ENCODE peak calls at places on chromosomes 12 and 14, in ten cellular contexts. One of them, this sample, is unnamed.

GRCh38 chr14:100104523-100105300 is 39.5 kb downstream of the EVL start:
- DNase-seq in fibroblast of lung: peak; percentile 45
- DNase-seq in esophagus squamous epithelium: no peak
- DNase-seq in Peyer's patch: peak; percentile 44
- DNase-seq in heart right ventricle: no peak
- DNase-seq in PC-9: no peak
- DNase-seq in psoas muscle: no peak
- DNase-seq in left ventricle myocardium inferior: no peak
- DNase-seq in GM12878: no peak
- DNase-seq in uterus: no peak
- DNase-seq in this sample: no peak

GRCh38 chr12:17456486-17456885 is 633.5 kb downstream of the RERGL start:
- DNase-seq in fibroblast of lung: no peak
- DNase-seq in PC-9: no peak
- DNase-seq in esophagus squamous epithelium: no peak
- DNase-seq in heart right ventricle: no peak
- DNase-seq in uterus: no peak
- DNase-seq in Peyer's patch: no peak
- DNase-seq in GM12878: no peak
- DNase-seq in psoas muscle: no peak
- DNase-seq in left ventricle myocardium inferior: no peak
- DNase-seq in this sample: no peak

GRCh38 chr14:20278414-20278813 is 27.3 kb downstream of the TTC5 start:
- DNase-seq in heart right ventricle: no peak
- DNase-seq in uterus: no peak
- DNase-seq in GM12878: no peak
- DNase-seq in PC-9: no peak
- DNase-seq in esophagus squamous epithelium: no peak
- DNase-seq in fibroblast of lung: peak; percentile 5
- DNase-seq in psoas muscle: no peak
- DNase-seq in Peyer's patch: peak; percentile 49
- DNase-seq in left ventricle myocardium inferior: no peak
- DNase-seq in this sample: peak; percentile 17

GRCh38 chr14:67941456-67942018 is 122.0 kb downstream of the RAD51B start:
- DNase-seq in Peyer's patch: no peak
- DNase-seq in GM12878: no peak
- DNase-seq in left ventricle myocardium inferior: no peak
- DNase-seq in PC-9: no peak
- DNase-seq in heart right ventricle: peak; percentile 8
- DNase-seq in psoas muscle: no peak
- DNase-seq in uterus: no peak
- DNase-seq in fibroblast of lung: peak; percentile 49
- DNase-seq in esophagus squamous epithelium: no peak
- DNase-seq in this sample: no peak

GRCh38 chr12:29725587-29726320 is 58.0 kb downstream of the TMTC1 start:
- DNase-seq in GM12878: peak; percentile 54
- DNase-seq in heart right ventricle: peak; percentile 81
- DNase-seq in esophagus squamous epithelium: no peak
- DNase-seq in psoas muscle: peak; percentile 43
- DNase-seq in Peyer's patch: no peak
- DNase-seq in left ventricle myocardium inferior: peak; percentile 75
- DNase-seq in fibroblast of lung: peak; percentile 81
- DNase-seq in uterus: peak; percentile 54
- DNase-seq in PC-9: no peak
- DNase-seq in this sample: peak; percentile 17

GRCh38 chr12:124231980-124232653 is 62.8 kb upstream of the RFLNA start:
- DNase-seq in esophagus squamous epithelium: no peak
- DNase-seq in left ventricle myocardium inferior: no peak
- DNase-seq in heart right ventricle: no peak
- DNase-seq in GM12878: no peak
- DNase-seq in fibroblast of lung: no peak
- DNase-seq in uterus: no peak
- DNase-seq in PC-9: no peak
- DNase-seq in Peyer's patch: peak; percentile 65
- DNase-seq in psoas muscle: peak; percentile 23
- DNase-seq in this sample: no peak

GRCh38 chr14:58815046-58815701 is 177.4 kb downstream of the DACT1 start:
- DNase-seq in esophagus squamous epithelium: no peak
- DNase-seq in uterus: no peak
- DNase-seq in psoas muscle: no peak
- DNase-seq in Peyer's patch: no peak
- DNase-seq in GM12878: no peak
- DNase-seq in heart right ventricle: no peak
- DNase-seq in left ventricle myocardium inferior: no peak
- DNase-seq in PC-9: no peak
- DNase-seq in fibroblast of lung: no peak
- DNase-seq in this sample: no peak

GRCh38 chr14:68412505-68413496 is 380.1 kb downstream of the ZFP36L1 start:
- DNase-seq in GM12878: no peak
- DNase-seq in heart right ventricle: no peak
- DNase-seq in fibroblast of lung: no peak
- DNase-seq in esophagus squamous epithelium: no peak
- DNase-seq in psoas muscle: no peak
- DNase-seq in Peyer's patch: no peak
- DNase-seq in uterus: no peak
- DNase-seq in PC-9: no peak
- DNase-seq in left ventricle myocardium inferior: no peak
- DNase-seq in this sample: no peak

GRCh38 chr14:25178255-25178654 is 128.3 kb upstream of the STXBP6 start:
- DNase-seq in heart right ventricle: no peak
- DNase-seq in PC-9: no peak
- DNase-seq in fibroblast of lung: no peak
- DNase-seq in left ventricle myocardium inferior: no peak
- DNase-seq in psoas muscle: no peak
- DNase-seq in esophagus squamous epithelium: no peak
- DNase-seq in uterus: no peak
- DNase-seq in Peyer's patch: no peak
- DNase-seq in GM12878: no peak
- DNase-seq in this sample: no peak

GRCh38 chr14:106694638-106695393 is 1168.4 kb downstream of the TMEM121 start:
- DNase-seq in left ventricle myocardium inferior: peak; percentile 16
- DNase-seq in GM12878: no peak
- DNase-seq in psoas muscle: no peak
- DNase-seq in uterus: no peak
- DNase-seq in Peyer's patch: peak; percentile 83
- DNase-seq in fibroblast of lung: no peak
- DNase-seq in esophagus squamous epithelium: no peak
- DNase-seq in PC-9: no peak
- DNase-seq in heart right ventricle: peak; percentile 8
- DNase-seq in this sample: no peak

GRCh38 chr14:93643676-93644075 is 144.6 kb downstream of the PRIMA1 start:
- DNase-seq in GM12878: no peak
- DNase-seq in PC-9: no peak
- DNase-seq in esophagus squamous epithelium: no peak
- DNase-seq in fibroblast of lung: no peak
- DNase-seq in heart right ventricle: no peak
- DNase-seq in uterus: no peak
- DNase-seq in Peyer's patch: no peak
- DNase-seq in left ventricle myocardium inferior: no peak
- DNase-seq in psoas muscle: no peak
- DNase-seq in this sample: no peak

GRCh38 chr12:39723831-39724230 is 104.2 kb upstream of the ABCD2 start:
- DNase-seq in psoas muscle: no peak
- DNase-seq in heart right ventricle: no peak
- DNase-seq in GM12878: no peak
- DNase-seq in left ventricle myocardium inferior: no peak
- DNase-seq in fibroblast of lung: peak; percentile 1
- DNase-seq in PC-9: peak; percentile 11
- DNase-seq in esophagus squamous epithelium: no peak
- DNase-seq in Peyer's patch: no peak
- DNase-seq in uterus: no peak
- DNase-seq in this sample: no peak

GRCh38 chr14:94164685-94165431 is 9.3 kb upstream of the PPP4R4 start:
- DNase-seq in fibroblast of lung: no peak
- DNase-seq in left ventricle myocardium inferior: no peak
- DNase-seq in psoas muscle: no peak
- DNase-seq in esophagus squamous epithelium: no peak
- DNase-seq in heart right ventricle: no peak
- DNase-seq in PC-9: no peak
- DNase-seq in uterus: no peak
- DNase-seq in Peyer's patch: no peak
- DNase-seq in GM12878: no peak
- DNase-seq in this sample: no peak

GRCh38 chr14:103698380-103699260 is 16.6 kb downstream of the XRCC3 start:
- DNase-seq in heart right ventricle: no peak
- DNase-seq in esophagus squamous epithelium: no peak
- DNase-seq in psoas muscle: peak; percentile 15
- DNase-seq in uterus: no peak
- DNase-seq in Peyer's patch: peak; percentile 82
- DNase-seq in fibroblast of lung: no peak
- DNase-seq in PC-9: peak; percentile 88
- DNase-seq in GM12878: no peak
- DNase-seq in left ventricle myocardium inferior: peak; percentile 16
- DNase-seq in this sample: peak; percentile 83

GRCh38 chr12:11812558-11813421 is 163.3 kb downstream of the ETV6 start:
- DNase-seq in heart right ventricle: peak; percentile 53
- DNase-seq in left ventricle myocardium inferior: no peak
- DNase-seq in uterus: no peak
- DNase-seq in Peyer's patch: peak; percentile 57
- DNase-seq in psoas muscle: peak; percentile 34
- DNase-seq in PC-9: no peak
- DNase-seq in GM12878: no peak
- DNase-seq in esophagus squamous epithelium: no peak
- DNase-seq in fibroblast of lung: no peak
- DNase-seq in this sample: no peak

GRCh38 chr14:101713641-101714349 is 47.7 kb upstream of the PPP2R5C start:
- DNase-seq in fibroblast of lung: no peak
- DNase-seq in PC-9: no peak
- DNase-seq in psoas muscle: no peak
- DNase-seq in left ventricle myocardium inferior: no peak
- DNase-seq in uterus: peak; percentile 7
- DNase-seq in GM12878: no peak
- DNase-seq in Peyer's patch: no peak
- DNase-seq in heart right ventricle: no peak
- DNase-seq in esophagus squamous epithelium: no peak
- DNase-seq in this sample: no peak

DNA sequence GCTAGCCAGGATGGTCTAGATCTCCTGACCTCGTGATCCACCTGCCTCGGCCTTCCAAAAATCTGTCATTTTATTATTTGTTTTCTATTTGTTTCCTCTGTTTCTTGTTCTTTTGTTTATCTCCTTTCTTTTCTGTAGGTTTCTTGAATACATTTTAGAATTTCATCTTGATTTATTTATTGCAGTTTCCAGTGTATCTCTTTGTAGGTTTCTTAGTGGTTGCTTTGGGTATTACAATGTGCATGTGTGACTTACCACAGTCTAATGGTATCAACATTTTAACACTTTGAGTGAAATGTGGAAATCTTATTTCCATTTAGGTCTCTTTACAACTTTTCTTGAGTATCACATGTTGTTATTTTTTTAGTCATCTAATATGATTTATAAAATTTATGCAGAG is 29.9 kb upstream of the MUCL1 start:
- DNase-seq in heart right ventricle: no peak
- DNase-seq in GM12878: no peak
- DNase-seq in left ventricle myocardium inferior: no peak
- DNase-seq in esophagus squamous epithelium: no peak
- DNase-seq in PC-9: no peak
- DNase-seq in psoas muscle: no peak
- DNase-seq in fibroblast of lung: no peak
- DNase-seq in Peyer's patch: no peak
- DNase-seq in uterus: no peak
- DNase-seq in this sample: no peak
- TF ChIP-seq CTCF in heart right ventricle: no peak
- TF ChIP-seq CTCF in GM12878: no peak
- TF ChIP-seq CTCF in left ventricle myocardium inferior: peak; percentile 17
- TF ChIP-seq CTCF in esophagus squamous epithelium: no peak
- TF ChIP-seq CTCF in PC-9: peak; percentile 53
- TF ChIP-seq CTCF in psoas muscle: no peak
- TF ChIP-seq CTCF in fibroblast of lung: no peak
- TF ChIP-seq CTCF in Peyer's patch: peak; percentile 36
- TF ChIP-seq CTCF in uterus: no peak
- TF ChIP-seq CTCF in this sample: no peak

DNA sequence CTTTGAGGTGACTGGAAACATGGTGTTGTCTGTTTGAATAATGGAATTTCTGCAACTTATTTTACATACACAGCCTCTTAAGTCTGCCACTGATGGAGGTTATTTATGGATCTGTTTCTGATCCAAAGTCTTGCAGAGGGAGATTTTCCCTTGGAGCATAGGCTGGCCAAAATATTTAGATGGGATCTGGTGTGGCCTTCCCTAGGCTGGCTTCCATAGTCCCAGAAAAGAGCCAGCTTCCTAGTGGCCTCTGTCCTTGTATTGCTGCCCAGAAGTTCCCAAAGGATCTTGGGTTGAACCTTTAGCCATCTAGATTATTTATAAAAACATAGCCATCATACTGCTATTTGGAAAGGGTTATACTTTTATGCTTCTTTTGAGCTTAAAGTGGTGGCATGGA is 491.1 kb upstream of the RGS6 start:
- DNase-seq in fibroblast of lung: no peak
- DNase-seq in PC-9: no peak
- DNase-seq in GM12878: no peak
- DNase-seq in left ventricle myocardium inferior: no peak
- DNase-seq in uterus: no peak
- DNase-seq in heart right ventricle: no peak
- DNase-seq in esophagus squamous epithelium: no peak
- DNase-seq in psoas muscle: no peak
- DNase-seq in Peyer's patch: no peak
- DNase-seq in this sample: no peak
- H3K27ac ChIP-seq in fibroblast of lung: no peak overlapping the region
- H3K27ac ChIP-seq in PC-9: no peak overlapping the region
- H3K27ac ChIP-seq in GM12878: no peak overlapping the region
- H3K27ac ChIP-seq in left ventricle myocardium inferior: no peak overlapping the region
- H3K27ac ChIP-seq in uterus: peak overlapping the region; percentile 73
- H3K27ac ChIP-seq in heart right ventricle: no peak overlapping the region
- H3K27ac ChIP-seq in esophagus squamous epithelium: no peak overlapping the region
- H3K27ac ChIP-seq in psoas muscle: no peak overlapping the region
- H3K27ac ChIP-seq in Peyer's patch: no peak overlapping the region
- H3K27ac ChIP-seq in this sample: no peak overlapping the region

GRCh38 chr12:108526482-108527234 is 11.6 kb downstream of the FICD start:
- DNase-seq in Peyer's patch: no peak
- DNase-seq in GM12878: no peak
- DNase-seq in uterus: no peak
- DNase-seq in left ventricle myocardium inferior: no peak
- DNase-seq in psoas muscle: no peak
- DNase-seq in PC-9: no peak
- DNase-seq in fibroblast of lung: peak; percentile 19
- DNase-seq in esophagus squamous epithelium: no peak
- DNase-seq in heart right ventricle: no peak
- DNase-seq in this sample: no peak
- TF ChIP-seq CTCF in Peyer's patch: no peak
- TF ChIP-seq CTCF in GM12878: peak; percentile 12
- TF ChIP-seq CTCF in uterus: no peak
- TF ChIP-seq CTCF in left ventricle myocardium inferior: no peak
- TF ChIP-seq CTCF in psoas muscle: no peak
- TF ChIP-seq CTCF in PC-9: no peak
- TF ChIP-seq CTCF in fibroblast of lung: peak; percentile 15
- TF ChIP-seq CTCF in esophagus squamous epithelium: no peak
- TF ChIP-seq CTCF in heart right ventricle: no peak
- TF ChIP-seq CTCF in this sample: no peak

DNA sequence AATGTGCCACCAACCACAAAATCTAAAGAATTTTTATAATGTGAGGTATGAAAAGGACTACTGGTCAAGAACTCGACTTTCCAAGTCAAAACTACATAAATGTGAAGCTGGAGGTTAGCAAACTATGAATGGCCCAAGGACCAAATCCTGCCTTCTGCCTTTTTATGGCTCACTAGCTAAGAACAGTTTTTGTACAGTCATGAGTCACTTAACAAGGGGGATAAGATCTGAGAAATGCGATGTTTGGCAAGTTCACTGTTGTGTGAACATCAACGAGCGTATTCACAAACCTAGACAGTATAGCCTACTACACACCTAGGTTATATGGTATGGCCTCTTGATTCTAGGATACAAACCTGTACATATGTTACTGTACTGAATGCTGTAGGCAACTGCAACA is 28.2 kb downstream of the FERMT2 start:
- DNase-seq in uterus: no peak
- DNase-seq in PC-9: no peak
- DNase-seq in left ventricle myocardium inferior: no peak
- DNase-seq in psoas muscle: no peak
- DNase-seq in GM12878: no peak
- DNase-seq in fibroblast of lung: no peak
- DNase-seq in Peyer's patch: no peak
- DNase-seq in heart right ventricle: no peak
- DNase-seq in esophagus squamous epithelium: no peak
- DNase-seq in this sample: no peak
- H3K27ac ChIP-seq in uterus: no peak overlapping the region
- H3K27ac ChIP-seq in PC-9: no peak overlapping the region
- H3K27ac ChIP-seq in left ventricle myocardium inferior: peak overlapping the region; percentile 1
- H3K27ac ChIP-seq in psoas muscle: no peak overlapping the region
- H3K27ac ChIP-seq in GM12878: no peak overlapping the region
- H3K27ac ChIP-seq in fibroblast of lung: no peak overlapping the region
- H3K27ac ChIP-seq in Peyer's patch: no peak overlapping the region
- H3K27ac ChIP-seq in heart right ventricle: no peak overlapping the region
- H3K27ac ChIP-seq in esophagus squamous epithelium: peak overlapping the region; percentile 1
- H3K27ac ChIP-seq in this sample: no peak overlapping the region

This sample was measured in body of pancreas.